ENCODE peak calls at places on chromosomes 12 and 14, in four cellular contexts. W is HTR-8/SVneo, R is NCI-H510A, X is NCI-H2171. N is an unnamed sample.
A peak's percentile ranks its signal among the peaks of the same experiment; 100 is the strongest.

GRCh38 chr12:121295123-121295745 is 1.3 kb downstream of the CAMKK2 start:
- DNase-seq in W (no peak), R (no peak), X (no peak), N (no peak)

GRCh38 chr12:78146365-78146772 is 315.7 kb downstream of the NAV3 start:
- DNase-seq in W (peak; percentile 7), X (peak; percentile 41), R (peak; percentile 5), N (peak; percentile 6)

GRCh38 chr12:11798856-11799530 is 149.5 kb downstream of the ETV6 start:
- DNase-seq in R (no peak), W (peak; percentile 34), X (no peak), N (no peak)

GRCh38 chr14:91142214-91142668 is 28.4 kb downstream of the DGLUCY start:
- DNase-seq in W (no peak), R (no peak), X (no peak), N (no peak)

GRCh38 chr14:90583916-90584605 is 187.2 kb downstream of the CALM1 start:
- DNase-seq in R (no peak), X (no peak), W (no peak), N (no peak)

GRCh38 chr14:95515080-95515489 is 1.4 kb downstream of the SYNE3 start:
- DNase-seq in W (no peak), X (peak; percentile 79), R (peak; percentile 25), N (no peak)

GRCh38 chr12:108399514-108399913 is 60.4 kb upstream of the CMKLR1 start:
- DNase-seq in W (no peak), R (no peak), X (no peak), N (peak; percentile 48)

GRCh38 chr14:29028973-29029582 is 262.5 kb downstream of the FOXG1 start:
- DNase-seq in W (peak; percentile 3), R (no peak), X (no peak), N (no peak)

GRCh38 chr14:29663281-29663801 is 264.3 kb downstream of the PRKD1 start:
- DNase-seq in W (no peak), R (no peak), X (no peak), N (no peak)

GRCh38 chr12:122681814-122682213 is 21.3 kb downstream of the HCAR2 start:
- DNase-seq in X (no peak), R (no peak), W (no peak), N (no peak)

GRCh38 chr12:31756977-31757420 is 28.2 kb upstream of the AMN1 start:
- DNase-seq in X (no peak), W (no peak), R (no peak), N (no peak)

GRCh38 chr14:79542121-79542520 is 669.2 kb downstream of the DIO2 start:
- DNase-seq in X (peak; percentile 16), W (no peak), R (no peak), N (no peak)

GRCh38 chr14:30553311-30553989 is 5.5 kb upstream of the G2E3 start:
- DNase-seq in W (peak; percentile 63), R (no peak), X (no peak), N (no peak)

GRCh38 chr12:41552507-41553047 is 364.5 kb downstream of the PDZRN4 start:
- DNase-seq in W (no peak), R (no peak), X (peak; percentile 15), N (no peak)

GRCh38 chr12:68317047-68317667 is 15.0 kb downstream of the MDM1 start:
- DNase-seq in X (peak; percentile 39), W (no peak), R (no peak), N (no peak)

GRCh38 chr12:77343291-77343690 is 277.9 kb upstream of the E2F7 start:
- DNase-seq in W (no peak), X (no peak), R (no peak), N (no peak)

GRCh38 chr12:93741741-93742085 is 64.5 kb downstream of the CRADD start:
- DNase-seq in X (no peak), R (no peak), W (no peak), N (no peak)

GRCh38 chr12:68871899-68872298 is 61.1 kb downstream of the CPM start:
- DNase-seq in X (no peak), R (no peak), W (peak; percentile 42), N (no peak)

GRCh38 chr12:51591020-51591901 is at the start of gene SCN8A:
- DNase-seq in W (peak; percentile 51), R (peak; percentile 77), X (peak; percentile 94), N (no peak)

GRCh38 chr12:66661357-66661756 is 17.5 kb downstream of the GRIP1 start:
- DNase-seq in W (no peak), X (no peak), R (no peak), N (no peak)

GRCh38 chr12:58176296-58176869 is 235.0 kb downstream of the ATP23 start:
- DNase-seq in R (no peak), X (no peak), W (peak; percentile 14), N (no peak)

GRCh38 chr14:41385787-41386186 is 220.9 kb upstream of the LRFN5 start:
- DNase-seq in W (no peak), X (no peak), R (no peak), N (no peak)

GRCh38 chr12:4849024-4849594 is 60.6 kb upstream of the KCNA1 start:
- DNase-seq in X (no peak), W (peak; percentile 42), R (no peak), N (no peak)

GRCh38 chr14:100261621-100262020 is 22.7 kb downstream of the YY1 start:
- DNase-seq in X (no peak), R (no peak), W (no peak), N (no peak)

GRCh38 chr14:61930101-61930857 is 168.1 kb downstream of the SNAPC1 start:
- DNase-seq in R (no peak), W (no peak), X (peak; percentile 71), N (peak; percentile 87)